ENCODE peak calls at places on chromosomes 4 and X, in eight cellular contexts. A is neuronal stem cell; E is left lung; H is ovary; V is MM.1S; N is breast epithelium; U is spleen; J is CD8-positive, alpha-beta T cell. B is an unnamed sample. For H3K27me3, the result is how much of the 10 kb centered on the place peaks cover.

GRCh38 chrX:151982217-151982616 is 7.7 kb upstream of the GABRE start:
- DNase-seq in A (no peak), E (no peak), H (no peak), V (no peak), N (no peak), U (no peak), J (no peak), B (no peak)

GRCh38 chr4:47855350-47855749 is 17.5 kb upstream of the CORIN start:
- DNase-seq in A (no peak), E (no peak), H (no peak), V (no peak), N (no peak), U (no peak), J (no peak), B (no peak)

GRCh38 chr4:183936574-183937335 is 31.6 kb downstream of the STOX2 start:
- DNase-seq in A (no peak), E (no peak), H (no peak), V (no peak), N (no peak), U (no peak), J (no peak), B (no peak)

GRCh38 chr4:37073226-37073840 is 171.2 kb upstream of the NWD2 start:
- DNase-seq in A (no peak), E (no peak), H (no peak), V (no peak), N (no peak), U (no peak), J (no peak), B (no peak)

GRCh38 chrX:153055827-153056748 is at the start of gene PNMA3:
- DNase-seq in A (no peak), E (no peak), H (no peak), V (no peak), N (no peak), U (no peak), J (no peak), B (peak)

GRCh38 chrX:138771042-138771441 is 59.5 kb upstream of the FGF13 start:
- DNase-seq in A (no peak), E (no peak), H (no peak), V (no peak), N (no peak), U (no peak), J (no peak), B (no peak)

GRCh38 chrX:105260291-105261043 is 40.0 kb upstream of the TEX13A start:
- DNase-seq in A (no peak), E (no peak), H (no peak), V (no peak), N (no peak), U (no peak), J (no peak), B (no peak)

GRCh38 chr4:107658400-107659326 is 61.4 kb downstream of the PAPSS1 start:
- DNase-seq in A (no peak), E (no peak), H (no peak), V (no peak), N (no peak), U (no peak), J (no peak), B (no peak)

GRCh38 chrX:119541188-119541587 is 24.0 kb downstream of the STEEP1 start:
- DNase-seq in A (no peak), E (no peak), H (no peak), V (no peak), N (no peak), U (no peak), J (no peak), B (no peak)

GRCh38 chrX:9846631-9847030 is 60.4 kb downstream of the SHROOM2 start:
- DNase-seq in A (no peak), E (no peak), H (no peak), V (no peak), N (no peak), U (no peak), J (no peak), B (no peak)

GRCh38 chr4:78331186-78331585 is 220.4 kb upstream of the ANXA3 start:
- DNase-seq in A (no peak), E (no peak), H (no peak), V (no peak), N (no peak), U (no peak), J (no peak), B (no peak)

GRCh38 chr4:119113033-119113655 is 22.5 kb upstream of the MYOZ2 start:
- DNase-seq in A (no peak), E (no peak), H (no peak), V (no peak), N (no peak), U (no peak), J (no peak), B (no peak)

GRCh38 chr4:73902038-73902637 is 32.9 kb downstream of the CXCL1 start:
- DNase-seq in A (no peak), E (no peak), H (no peak), V (no peak), N (no peak), U (no peak), J (no peak), B (no peak)

GRCh38 chr4:145816091-145816490 is 122.5 kb downstream of the ZNF827 start:
- DNase-seq in A (no peak), E (no peak), H (no peak), V (peak), N (no peak), U (no peak), J (no peak), B (no peak)

GRCh38 chr4:145812902-145813301 is 125.7 kb downstream of the ZNF827 start:
- DNase-seq in A (no peak), E (no peak), H (no peak), V (no peak), N (no peak), U (no peak), J (no peak), B (no peak)

GRCh38 chr4:145815027-145815612 is 123.5 kb downstream of the ZNF827 start:
- DNase-seq in A (no peak), E (no peak), H (no peak), V (no peak), N (no peak), U (no peak), J (no peak), B (no peak)

GRCh38 chr4:145815626-145816025 is 123.0 kb downstream of the ZNF827 start:
- DNase-seq in A (no peak), E (no peak), H (no peak), V (no peak), N (no peak), U (no peak), J (no peak), B (no peak)

DNA sequence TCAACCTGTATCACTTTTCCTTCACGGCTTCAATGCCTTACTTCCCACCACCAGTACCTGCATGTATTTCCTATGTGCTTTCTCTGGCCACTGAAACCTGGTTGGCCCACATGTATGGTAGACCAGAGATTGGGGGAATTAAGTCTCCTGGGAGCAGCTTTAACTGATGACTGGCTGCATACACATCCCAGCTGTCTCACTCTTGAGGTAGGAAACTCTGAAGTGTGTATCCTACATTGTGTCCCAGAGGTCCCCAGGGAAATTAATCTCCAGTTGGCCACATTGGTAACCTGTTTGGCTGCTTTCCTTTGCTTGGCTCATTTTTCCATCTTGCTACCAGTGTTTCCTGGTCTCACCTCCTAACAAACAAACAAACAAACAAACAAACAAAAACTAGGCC is 124.4 kb downstream of the ZNF827 start:
- DNase-seq in A (no peak), E (no peak), H (no peak), V (no peak), N (no peak), U (no peak), J (no peak), B (no peak)
- H3K27ac ChIP-seq in A (no peak), E (no peak), H (no peak), V (no peak), N (no peak), U (no peak), J (no peak), B (no peak)

GRCh38 chr4:1204286-1204827 is 32.0 kb upstream of the SPON2 start:
- DNase-seq in A (no peak), E (no peak), H (no peak), V (no peak), N (peak), U (peak), J (peak), B (peak)
- H3K27me3 ChIP-seq in A (under half), E (under half), H (under half), V (under half), N (under half), U (under half), J (under half), B (under half)

GRCh38 chr4:5710065-5710961 is 688 bp upstream of the EVC start:
- DNase-seq in A (peak), E (no peak), H (no peak), V (peak), N (no peak), U (no peak), J (no peak), B (no peak)
- H3K4me3 ChIP-seq in A (peak), E (peak), H (peak), V (peak), N (peak), U (no peak), J (no peak), B (peak)

GRCh38 chr4:10655968-10656367 is 28.6 kb downstream of the CLNK start:
- DNase-seq in A (no peak), E (no peak), H (no peak), V (no peak), N (no peak), U (no peak), J (no peak), B (no peak)

GRCh38 chr4:10656420-10656819 is 28.1 kb downstream of the CLNK start:
- DNase-seq in A (no peak), E (no peak), H (no peak), V (no peak), N (no peak), U (no peak), J (no peak), B (no peak)

GRCh38 chr4:10659251-10659650 is 25.3 kb downstream of the CLNK start:
- DNase-seq in A (no peak), E (no peak), H (no peak), V (no peak), N (no peak), U (no peak), J (no peak), B (no peak)

GRCh38 chr4:10661047-10661446 is 23.5 kb downstream of the CLNK start:
- DNase-seq in A (no peak), E (no peak), H (no peak), V (no peak), N (no peak), U (no peak), J (no peak), B (no peak)

DNA sequence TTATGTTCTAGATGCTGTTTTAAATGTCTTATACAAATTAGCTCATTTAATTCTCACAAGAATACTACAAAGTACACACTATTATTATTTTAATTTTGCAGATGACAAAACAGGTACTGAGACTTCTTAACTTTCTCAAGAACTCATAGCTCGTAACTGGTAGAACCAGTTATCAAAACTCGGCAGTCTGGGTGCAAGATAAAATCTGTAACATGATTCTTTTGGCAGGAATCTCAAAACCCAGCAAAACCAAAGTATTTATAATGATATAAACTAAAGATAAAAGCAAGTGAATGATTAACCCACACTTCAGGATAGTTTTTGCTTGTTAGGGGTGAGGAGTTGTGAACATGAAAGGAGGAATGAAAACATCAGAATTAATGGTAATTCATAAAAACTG is 27.6 kb downstream of the CLNK start:
- DNase-seq in A (no peak), E (no peak), H (no peak), V (no peak), N (no peak), U (no peak), J (no peak), B (no peak)
- H3K27ac ChIP-seq in A (no peak), E (no peak), H (no peak), V (no peak), N (no peak), U (no peak), J (no peak), B (no peak)

DNA sequence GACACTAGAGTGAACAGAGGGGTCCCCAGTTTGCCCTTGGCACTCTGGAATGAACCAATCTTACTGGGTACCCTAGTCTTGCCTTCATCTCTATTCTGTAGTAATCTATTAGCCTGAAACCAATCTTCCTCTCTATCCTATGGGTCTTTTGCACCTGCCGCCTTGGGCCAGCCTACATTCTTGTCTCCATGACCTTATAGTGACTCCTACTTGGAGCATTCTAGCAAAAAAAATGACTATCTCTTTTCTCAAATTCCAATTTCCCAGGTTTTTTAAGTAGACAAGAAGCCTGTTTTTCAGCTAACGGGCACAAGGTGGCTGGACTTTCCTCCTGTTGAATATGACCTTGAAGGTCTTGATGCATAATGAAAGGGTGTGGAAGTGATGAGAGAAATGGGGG is 568.7 kb downstream of the TRAM1L1 start:
- DNase-seq in A (no peak), E (no peak), H (no peak), V (no peak), N (no peak), U (no peak), J (no peak), B (no peak)
- H3K27me3 ChIP-seq in A (under half), E (under half), H (under half), V (under half), N (under half), U (under half), J (under half), B (under half)